ENCODE peak calls at places on chromosome 6, in six cellular contexts. One of them, this sample, is unnamed.

GRCh38 chr6:28922841-28923317 is 906 bp downstream of the TRIM27 start:
- DNase-seq in GM12878: no peak
- DNase-seq in caudate nucleus: no peak
- DNase-seq in SJSA1: peak; percentile 48
- DNase-seq in colonic mucosa: peak; percentile 55
- DNase-seq in psoas muscle: no peak
- DNase-seq in this sample: peak; percentile 55

GRCh38 chr6:36277946-36278465 is 8.1 kb downstream of the PNPLA1 start:
- DNase-seq in GM12878: no peak
- DNase-seq in caudate nucleus: no peak
- DNase-seq in SJSA1: no peak
- DNase-seq in colonic mucosa: no peak
- DNase-seq in psoas muscle: no peak
- DNase-seq in this sample: no peak

GRCh38 chr6:20024316-20024673 is 187.1 kb downstream of the ID4 start:
- DNase-seq in GM12878: no peak
- DNase-seq in caudate nucleus: no peak
- DNase-seq in SJSA1: no peak
- DNase-seq in colonic mucosa: no peak
- DNase-seq in psoas muscle: no peak
- DNase-seq in this sample: no peak

GRCh38 chr6:105993769-105994521 is 92.2 kb upstream of the PRDM1 start:
- DNase-seq in GM12878: no peak
- DNase-seq in caudate nucleus: no peak
- DNase-seq in SJSA1: no peak
- DNase-seq in colonic mucosa: peak; percentile 48
- DNase-seq in psoas muscle: peak; percentile 64
- DNase-seq in this sample: peak; percentile 22

GRCh38 chr6:10030942-10031537 is 383.8 kb downstream of the TFAP2A start:
- DNase-seq in GM12878: no peak
- DNase-seq in caudate nucleus: no peak
- DNase-seq in SJSA1: no peak
- DNase-seq in colonic mucosa: no peak
- DNase-seq in psoas muscle: no peak
- DNase-seq in this sample: no peak

GRCh38 chr6:163485388-163485851 is 70.9 kb downstream of the QKI start:
- DNase-seq in GM12878: no peak
- DNase-seq in caudate nucleus: no peak
- DNase-seq in SJSA1: no peak
- DNase-seq in colonic mucosa: no peak
- DNase-seq in psoas muscle: no peak
- DNase-seq in this sample: no peak

GRCh38 chr6:89984926-89985743 is 90.9 kb downstream of the GJA10 start:
- DNase-seq in GM12878: no peak
- DNase-seq in caudate nucleus: peak; percentile 86
- DNase-seq in SJSA1: peak; percentile 97
- DNase-seq in colonic mucosa: peak; percentile 23
- DNase-seq in psoas muscle: peak; percentile 85
- DNase-seq in this sample: peak; percentile 90

GRCh38 chr6:90712165-90712564 is 125.3 kb upstream of the MAP3K7 start:
- DNase-seq in GM12878: no peak
- DNase-seq in caudate nucleus: no peak
- DNase-seq in SJSA1: no peak
- DNase-seq in colonic mucosa: no peak
- DNase-seq in psoas muscle: no peak
- DNase-seq in this sample: no peak

GRCh38 chr6:138430361-138431145 is 26.5 kb downstream of the HEBP2 start:
- DNase-seq in GM12878: no peak
- DNase-seq in caudate nucleus: no peak
- DNase-seq in SJSA1: no peak
- DNase-seq in colonic mucosa: no peak
- DNase-seq in psoas muscle: no peak
- DNase-seq in this sample: peak; percentile 23

GRCh38 chr6:156396791-156397418 is 380.3 kb upstream of the ARID1B start:
- DNase-seq in GM12878: no peak
- DNase-seq in caudate nucleus: no peak
- DNase-seq in SJSA1: no peak
- DNase-seq in colonic mucosa: no peak
- DNase-seq in psoas muscle: no peak
- DNase-seq in this sample: no peak

GRCh38 chr6:7647504-7647903 is 57.5 kb downstream of the SNRNP48 start:
- DNase-seq in GM12878: peak; percentile 19
- DNase-seq in caudate nucleus: no peak
- DNase-seq in SJSA1: no peak
- DNase-seq in colonic mucosa: no peak
- DNase-seq in psoas muscle: no peak
- DNase-seq in this sample: no peak

GRCh38 chr6:45003400-45003799 is 324.7 kb upstream of the RUNX2 start:
- DNase-seq in GM12878: no peak
- DNase-seq in caudate nucleus: no peak
- DNase-seq in SJSA1: no peak
- DNase-seq in colonic mucosa: no peak
- DNase-seq in psoas muscle: no peak
- DNase-seq in this sample: no peak

GRCh38 chr6:157225575-157225995 is 97.7 kb downstream of the TMEM242 start:
- DNase-seq in GM12878: no peak
- DNase-seq in caudate nucleus: no peak
- DNase-seq in SJSA1: no peak
- DNase-seq in colonic mucosa: no peak
- DNase-seq in psoas muscle: no peak
- DNase-seq in this sample: no peak

GRCh38 chr6:30568245-30568644 is 3.0 kb upstream of the ABCF1 start:
- DNase-seq in GM12878: no peak
- DNase-seq in caudate nucleus: peak; percentile 49
- DNase-seq in SJSA1: no peak
- DNase-seq in colonic mucosa: no peak
- DNase-seq in psoas muscle: no peak
- DNase-seq in this sample: no peak

GRCh38 chr6:25968769-25969168 is 6.2 kb downstream of the TRIM38 start:
- DNase-seq in GM12878: no peak
- DNase-seq in caudate nucleus: no peak
- DNase-seq in SJSA1: no peak
- DNase-seq in colonic mucosa: no peak
- DNase-seq in psoas muscle: no peak
- DNase-seq in this sample: no peak

GRCh38 chr6:157194643-157195042 is 128.7 kb downstream of the TMEM242 start:
- DNase-seq in GM12878: no peak
- DNase-seq in caudate nucleus: no peak
- DNase-seq in SJSA1: no peak
- DNase-seq in colonic mucosa: no peak
- DNase-seq in psoas muscle: no peak
- DNase-seq in this sample: no peak

GRCh38 chr6:135939216-135939610 is 87.7 kb downstream of the PDE7B start:
- DNase-seq in GM12878: no peak
- DNase-seq in caudate nucleus: no peak
- DNase-seq in SJSA1: no peak
- DNase-seq in colonic mucosa: no peak
- DNase-seq in psoas muscle: no peak
- DNase-seq in this sample: no peak

GRCh38 chr6:138752017-138752416 is 21.6 kb upstream of the CCDC28A start:
- DNase-seq in GM12878: no peak
- DNase-seq in caudate nucleus: no peak
- DNase-seq in SJSA1: no peak
- DNase-seq in colonic mucosa: no peak
- DNase-seq in psoas muscle: no peak
- DNase-seq in this sample: no peak

GRCh38 chr6:35590622-35591066 is 77.9 kb upstream of the TULP1 start:
- DNase-seq in GM12878: no peak
- DNase-seq in caudate nucleus: no peak
- DNase-seq in SJSA1: no peak
- DNase-seq in colonic mucosa: no peak
- DNase-seq in psoas muscle: peak; percentile 87
- DNase-seq in this sample: no peak

GRCh38 chr6:151723152-151723551 is 84.3 kb upstream of the ESR1 start:
- DNase-seq in GM12878: no peak
- DNase-seq in caudate nucleus: no peak
- DNase-seq in SJSA1: no peak
- DNase-seq in colonic mucosa: no peak
- DNase-seq in psoas muscle: no peak
- DNase-seq in this sample: no peak

GRCh38 chr6:114342826-114343781 is at the start of gene HS3ST5:
- DNase-seq in GM12878: no peak
- DNase-seq in caudate nucleus: peak; percentile 67
- DNase-seq in SJSA1: peak; percentile 84
- DNase-seq in colonic mucosa: peak; percentile 25
- DNase-seq in psoas muscle: peak; percentile 64
- DNase-seq in this sample: peak; percentile 51

GRCh38 chr6:13500264-13500663 is 12.9 kb upstream of the GFOD1 start:
- DNase-seq in GM12878: no peak
- DNase-seq in caudate nucleus: no peak
- DNase-seq in SJSA1: peak; percentile 33
- DNase-seq in colonic mucosa: no peak
- DNase-seq in psoas muscle: no peak
- DNase-seq in this sample: no peak

DNA sequence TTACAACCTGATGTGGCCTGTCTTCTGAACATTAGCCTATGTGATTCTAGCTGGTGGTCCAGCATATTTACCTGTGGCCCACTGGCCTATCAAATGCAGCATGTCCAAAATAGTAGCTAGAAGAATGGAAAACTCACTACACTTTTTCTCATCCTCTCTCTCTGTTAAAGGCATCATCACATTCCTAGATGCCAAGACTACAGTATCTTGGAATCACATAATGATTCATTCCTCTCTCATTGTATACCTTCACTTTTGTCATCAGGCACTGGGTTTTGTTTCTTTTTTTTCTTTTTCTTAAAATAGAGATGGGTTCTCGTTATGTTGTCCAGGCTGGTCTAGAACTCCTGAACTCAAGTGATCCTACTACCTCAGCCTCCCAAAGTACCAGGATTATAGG is 45.0 kb downstream of the FAM83B start:
- DNase-seq in GM12878: no peak
- DNase-seq in caudate nucleus: no peak
- DNase-seq in SJSA1: no peak
- DNase-seq in colonic mucosa: no peak
- DNase-seq in psoas muscle: no peak
- DNase-seq in this sample: no peak
- H3K27ac ChIP-seq in GM12878: no peak overlapping the region
- H3K27ac ChIP-seq in caudate nucleus: no peak overlapping the region
- H3K27ac ChIP-seq in SJSA1: no peak overlapping the region
- H3K27ac ChIP-seq in colonic mucosa: no peak overlapping the region
- H3K27ac ChIP-seq in psoas muscle: no peak overlapping the region
- H3K27ac ChIP-seq in this sample: no peak overlapping the region

GRCh38 chr6:34317172-34317477 is 68.3 kb upstream of the SMIM29 start:
- DNase-seq in GM12878: no peak
- DNase-seq in caudate nucleus: no peak
- DNase-seq in SJSA1: no peak
- DNase-seq in colonic mucosa: no peak
- DNase-seq in psoas muscle: no peak
- DNase-seq in this sample: no peak

GRCh38 chr6:34319471-34319885 is 70.7 kb upstream of the SMIM29 start:
- DNase-seq in GM12878: no peak
- DNase-seq in caudate nucleus: no peak
- DNase-seq in SJSA1: no peak
- DNase-seq in colonic mucosa: no peak
- DNase-seq in psoas muscle: no peak
- DNase-seq in this sample: no peak

GRCh38 chr6:34316442-34317171 is 67.8 kb upstream of the SMIM29 start:
- DNase-seq in GM12878: no peak
- DNase-seq in caudate nucleus: no peak
- DNase-seq in SJSA1: no peak
- DNase-seq in colonic mucosa: no peak
- DNase-seq in psoas muscle: no peak
- DNase-seq in this sample: no peak

GRCh38 chr6:34317882-34318491 is 69.2 kb upstream of the SMIM29 start:
- DNase-seq in GM12878: no peak
- DNase-seq in caudate nucleus: no peak
- DNase-seq in SJSA1: no peak
- DNase-seq in colonic mucosa: no peak
- DNase-seq in psoas muscle: no peak
- DNase-seq in this sample: no peak

GRCh38 chr6:34318492-34319470 is 70.0 kb upstream of the SMIM29 start:
- DNase-seq in GM12878: no peak
- DNase-seq in caudate nucleus: no peak
- DNase-seq in SJSA1: no peak
- DNase-seq in colonic mucosa: no peak
- DNase-seq in psoas muscle: no peak
- DNase-seq in this sample: no peak
- H3K27ac ChIP-seq in GM12878: peak overlapping the region; percentile 84
- H3K27ac ChIP-seq in caudate nucleus: no peak overlapping the region
- H3K27ac ChIP-seq in SJSA1: no peak overlapping the region
- H3K27ac ChIP-seq in colonic mucosa: no peak overlapping the region
- H3K27ac ChIP-seq in psoas muscle: peak overlapping the region; percentile 48
- H3K27ac ChIP-seq in this sample: peak overlapping the region; percentile 22

GRCh38 chr6:160962835-160963623 is 28.5 kb upstream of the MAP3K4 start:
- DNase-seq in GM12878: no peak
- DNase-seq in caudate nucleus: no peak
- DNase-seq in SJSA1: no peak
- DNase-seq in colonic mucosa: no peak
- DNase-seq in psoas muscle: no peak
- DNase-seq in this sample: no peak

GRCh38 chr6:160955508-160956295 is 35.9 kb upstream of the MAP3K4 start:
- DNase-seq in GM12878: no peak
- DNase-seq in caudate nucleus: no peak
- DNase-seq in SJSA1: no peak
- DNase-seq in colonic mucosa: no peak
- DNase-seq in psoas muscle: no peak
- DNase-seq in this sample: no peak

GRCh38 chr6:160960839-160961238 is 30.7 kb upstream of the MAP3K4 start:
- DNase-seq in GM12878: no peak
- DNase-seq in caudate nucleus: no peak
- DNase-seq in SJSA1: no peak
- DNase-seq in colonic mucosa: no peak
- DNase-seq in psoas muscle: no peak
- DNase-seq in this sample: no peak

GRCh38 chr6:160956300-160957035 is 35.1 kb upstream of the MAP3K4 start:
- DNase-seq in GM12878: no peak
- DNase-seq in caudate nucleus: no peak
- DNase-seq in SJSA1: no peak
- DNase-seq in colonic mucosa: no peak
- DNase-seq in psoas muscle: no peak
- DNase-seq in this sample: no peak

GRCh38 chr6:160960067-160960466 is 31.5 kb upstream of the MAP3K4 start:
- DNase-seq in GM12878: no peak
- DNase-seq in caudate nucleus: no peak
- DNase-seq in SJSA1: no peak
- DNase-seq in colonic mucosa: no peak
- DNase-seq in psoas muscle: no peak
- DNase-seq in this sample: no peak
- H3K27ac ChIP-seq in GM12878: no peak overlapping the region
- H3K27ac ChIP-seq in caudate nucleus: no peak overlapping the region
- H3K27ac ChIP-seq in SJSA1: no peak overlapping the region
- H3K27ac ChIP-seq in colonic mucosa: no peak overlapping the region
- H3K27ac ChIP-seq in psoas muscle: no peak overlapping the region
- H3K27ac ChIP-seq in this sample: no peak overlapping the region

DNA sequence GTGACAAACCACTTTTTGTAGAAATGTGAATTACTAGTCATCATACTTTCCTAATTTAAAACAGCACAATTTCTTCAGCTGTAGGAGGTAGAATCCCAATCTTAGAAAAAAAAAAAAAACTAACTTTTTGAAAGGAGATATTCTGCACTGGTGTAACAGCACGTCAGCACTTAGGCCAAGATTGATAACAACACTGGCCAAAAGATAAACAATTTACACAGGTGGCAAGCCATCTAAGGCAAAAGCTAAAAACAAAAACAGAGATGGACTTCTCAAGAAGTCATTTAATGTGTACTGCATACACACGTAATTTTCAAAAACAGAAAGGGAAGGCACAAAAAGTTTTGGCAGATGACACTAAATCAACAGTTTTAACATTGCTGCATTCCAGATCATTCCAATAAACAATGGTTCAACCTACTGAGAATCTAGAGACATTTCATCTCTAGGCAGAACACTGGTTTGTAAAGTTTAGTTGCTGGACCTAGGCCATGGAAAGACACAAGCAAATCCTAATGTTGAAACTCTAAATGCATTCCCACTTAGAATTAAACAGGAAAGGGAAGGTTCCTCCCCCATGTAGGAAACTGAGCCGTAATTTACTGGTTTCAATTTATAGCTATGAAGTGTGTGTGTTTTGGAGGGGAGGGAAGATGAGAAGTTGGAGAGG is 1.4 kb downstream of the GCLC start:
- DNase-seq in GM12878: no peak
- DNase-seq in caudate nucleus: no peak
- DNase-seq in SJSA1: no peak
- DNase-seq in colonic mucosa: no peak
- DNase-seq in psoas muscle: no peak
- DNase-seq in this sample: no peak
- H3K27ac ChIP-seq in GM12878: peak overlapping the region; percentile 61
- H3K27ac ChIP-seq in caudate nucleus: peak overlapping the region; percentile 5
- H3K27ac ChIP-seq in SJSA1: no peak overlapping the region
- H3K27ac ChIP-seq in colonic mucosa: peak overlapping the region; percentile 95
- H3K27ac ChIP-seq in psoas muscle: peak overlapping the region; percentile 96
- H3K27ac ChIP-seq in this sample: peak overlapping the region; percentile 88

This sample was measured in substantia nigra.